ENCODE peak calls at places on chromosomes 12 and 14, in ten cellular contexts. E, J, M, R, V, G, D, I, A and U are unnamed samples.

GRCh38 chr14:59254146-59254910 is 65.9 kb downstream of the DAAM1 start:
- DNase-seq in E (peak; percentile 84), J (peak; percentile 82), M (peak; percentile 68), R (no peak), V (no peak), G (no peak), D (no peak), I (peak; percentile 72), A (peak; percentile 48), U (no peak)

GRCh38 chr12:31496257-31496656 is 94.7 kb downstream of the DENND5B start:
- DNase-seq in E (no peak), J (no peak), M (no peak), R (no peak), V (no peak), G (no peak), D (no peak), I (no peak), A (no peak), U (no peak)

GRCh38 chr12:56884421-56884820 is 49.8 kb downstream of the SDR9C7 start:
- DNase-seq in E (no peak), J (no peak), M (no peak), R (no peak), V (no peak), G (no peak), D (no peak), I (no peak), A (no peak), U (no peak)

GRCh38 chr14:86961106-86961716 is 1031.8 kb downstream of the GALC start:
- DNase-seq in E (no peak), J (no peak), M (no peak), R (peak; percentile 47), V (no peak), G (peak; percentile 40), D (no peak), I (no peak), A (no peak), U (peak; percentile 4)

GRCh38 chr14:96250545-96250944 is 5.5 kb upstream of the BDKRB1 start:
- DNase-seq in E (no peak), J (no peak), M (no peak), R (no peak), V (no peak), G (no peak), D (no peak), I (no peak), A (no peak), U (no peak)

GRCh38 chr14:57168138-57168695 is 100.5 kb downstream of the EXOC5 start:
- DNase-seq in E (no peak), J (no peak), M (no peak), R (no peak), V (no peak), G (no peak), D (no peak), I (no peak), A (no peak), U (no peak)

GRCh38 chr14:92944976-92945375 is 22.0 kb downstream of the CHGA start:
- DNase-seq in E (no peak), J (no peak), M (no peak), R (no peak), V (no peak), G (no peak), D (no peak), I (no peak), A (no peak), U (no peak)

GRCh38 chr12:115700896-115701465 is 576.5 kb downstream of the MED13L start:
- DNase-seq in E (no peak), J (no peak), M (no peak), R (no peak), V (no peak), G (no peak), D (no peak), I (no peak), A (no peak), U (no peak)

GRCh38 chr12:83408168-83408567 is 721.5 kb downstream of the TMTC2 start:
- DNase-seq in E (no peak), J (no peak), M (no peak), R (no peak), V (no peak), G (no peak), D (no peak), I (no peak), A (no peak), U (no peak)

GRCh38 chr14:79090781-79091180 is 920.6 kb downstream of the NRXN3 start:
- DNase-seq in E (no peak), J (no peak), M (no peak), R (no peak), V (no peak), G (no peak), D (no peak), I (no peak), A (no peak), U (no peak)

GRCh38 chr14:88618476-88618875 is 55.6 kb downstream of the ZC3H14 start:
- DNase-seq in E (no peak), J (no peak), M (no peak), R (no peak), V (no peak), G (no peak), D (no peak), I (no peak), A (no peak), U (no peak)

GRCh38 chr14:33946679-33947078 is 4.2 kb downstream of the EGLN3 start:
- DNase-seq in E (no peak), J (no peak), M (no peak), R (no peak), V (no peak), G (no peak), D (no peak), I (no peak), A (no peak), U (no peak)

GRCh38 chr12:49121047-49121696 is 10.0 kb downstream of the TUBA1B start:
- DNase-seq in E (peak; percentile 36), J (no peak), M (peak; percentile 75), R (peak; percentile 73), V (no peak), G (peak; percentile 73), D (peak; percentile 36), I (no peak), A (peak; percentile 52), U (peak; percentile 75)

GRCh38 chr12:47085815-47086252 is 6.1 kb upstream of the AMIGO2 start:
- DNase-seq in E (no peak), J (no peak), M (peak; percentile 58), R (no peak), V (peak; percentile 48), G (peak; percentile 51), D (no peak), I (no peak), A (no peak), U (peak; percentile 72)

GRCh38 chr14:105120056-105120455 is 48.5 kb downstream of the JAG2 start:
- DNase-seq in E (no peak), J (no peak), M (no peak), R (peak; percentile 10), V (no peak), G (no peak), D (no peak), I (no peak), A (no peak), U (no peak)

GRCh38 chr12:125873031-125873430 is 807.8 kb downstream of the AACS start:
- DNase-seq in E (no peak), J (no peak), M (no peak), R (no peak), V (no peak), G (no peak), D (no peak), I (no peak), A (no peak), U (no peak)

GRCh38 chr14:97267509-97267908 is 470.3 kb downstream of the VRK1 start:
- DNase-seq in E (no peak), J (no peak), M (no peak), R (no peak), V (no peak), G (no peak), D (no peak), I (no peak), A (no peak), U (no peak)

GRCh38 chr14:25050494-25051170 is 685 bp upstream of the STXBP6 start:
- DNase-seq in E (no peak), J (no peak), M (no peak), R (no peak), V (peak; percentile 51), G (no peak), D (peak; percentile 18), I (no peak), A (peak; percentile 37), U (no peak)

GRCh38 chr12:44876554-44877275 is 600 bp upstream of the NELL2 start:
- DNase-seq in E (no peak), J (no peak), M (no peak), R (peak; percentile 85), V (no peak), G (peak; percentile 88), D (peak; percentile 88), I (peak; percentile 41), A (peak; percentile 20), U (no peak)

GRCh38 chr12:54821676-54822075 is 32.6 kb upstream of the MUCL1 start:
- DNase-seq in E (no peak), J (no peak), M (no peak), R (no peak), V (no peak), G (no peak), D (no peak), I (no peak), A (no peak), U (no peak)

GRCh38 chr14:44763356-44763755 is 198.4 kb downstream of the KLHL28 start:
- DNase-seq in E (no peak), J (no peak), M (no peak), R (no peak), V (no peak), G (no peak), D (no peak), I (no peak), A (no peak), U (no peak)